ENCODE peak calls at places on chromosomes 6 and 20, in four cellular contexts. L is HepG2, T is K562, C is GM12878. B is an unnamed sample.

GRCh38 chr6:169652896-169653295 is 48.9 kb downstream of the WDR27 start:
- DNase-seq in L (no peak), T (no peak), C (no peak), B (no peak)

GRCh38 chr6:6392214-6393068 is 72.0 kb upstream of the F13A1 start:
- DNase-seq in L (no peak), T (no peak), C (peak), B (no peak)

GRCh38 chr6:112232845-112233256 is 21.5 kb downstream of the LAMA4 start:
- DNase-seq in L (no peak), T (no peak), C (no peak), B (peak)

GRCh38 chr6:7701212-7701834 is 24.6 kb upstream of the BMP6 start:
- DNase-seq in L (no peak), T (no peak), C (no peak), B (no peak)

GRCh38 chr6:38524436-38525145 is 115.1 kb downstream of the BTBD9 start:
- DNase-seq in L (no peak), T (no peak), C (no peak), B (no peak)

GRCh38 chr20:35144694-35145093 is 2.4 kb downstream of the EDEM2 start:
- DNase-seq in L (no peak), T (no peak), C (peak), B (no peak)

GRCh38 chr6:137016366-137016765 is 28.4 kb downstream of the IL20RA start:
- DNase-seq in L (no peak), T (no peak), C (no peak), B (no peak)

GRCh38 chr6:134424795-134425163 is 106.9 kb upstream of the SGK1 start:
- DNase-seq in L (no peak), T (no peak), C (no peak), B (no peak)

GRCh38 chr6:49913656-49914055 is 47.3 kb upstream of the CRISP1 start:
- DNase-seq in L (no peak), T (no peak), C (no peak), B (no peak)

GRCh38 chr6:88629838-88630462 is 333.5 kb downstream of the RNGTT start:
- DNase-seq in L (no peak), T (no peak), C (no peak), B (no peak)

GRCh38 chr6:150723857-150724256 is 124.2 kb downstream of the PLEKHG1 start:
- DNase-seq in L (no peak), T (no peak), C (no peak), B (no peak)

GRCh38 chr6:42451595-42452170 is at the start of gene TRERF1:
- DNase-seq in L (no peak), T (peak), C (no peak), B (peak)

GRCh38 chr6:129050086-129050485 is 167.1 kb downstream of the LAMA2 start:
- DNase-seq in L (no peak), T (no peak), C (no peak), B (no peak)

GRCh38 chr20:19858972-19859371 is 100.9 kb downstream of the RIN2 start:
- DNase-seq in L (no peak), T (no peak), C (no peak), B (no peak)

GRCh38 chr6:37311666-37312473 is 41.9 kb upstream of the RNF8 start:
- DNase-seq in L (no peak), T (peak), C (no peak), B (no peak)

GRCh38 chr6:83215131-83216047 is 22.2 kb downstream of the RWDD2A start:
- DNase-seq in L (peak), T (peak), C (peak), B (peak)

GRCh38 chr6:157813757-157814455 is 9.1 kb upstream of the SNX9 start:
- DNase-seq in L (no peak), T (no peak), C (no peak), B (no peak)

GRCh38 chr6:29510202-29510601 is 22.4 kb upstream of the MAS1L start:
- DNase-seq in L (peak), T (no peak), C (no peak), B (peak)

GRCh38 chr6:139291813-139292619 is at the start of gene TXLNB:
- DNase-seq in L (no peak), T (no peak), C (peak), B (peak)

GRCh38 chr6:105781905-105782304 is 304.2 kb upstream of the PRDM1 start:
- DNase-seq in L (no peak), T (no peak), C (no peak), B (no peak)

GRCh38 chr6:153070756-153071155 is 60.3 kb downstream of the RGS17 start:
- DNase-seq in L (no peak), T (no peak), C (no peak), B (no peak)

GRCh38 chr6:27873101-27874030 is 38.8 kb downstream of the OR2B2 start:
- DNase-seq in L (no peak), T (no peak), C (peak), B (no peak)

GRCh38 chr6:153503810-153504209 is 372.7 kb upstream of the RGS17 start:
- DNase-seq in L (peak), T (no peak), C (no peak), B (peak)

GRCh38 chr6:41939091-41939847 is 2.3 kb downstream of the CCND3 start:
- DNase-seq in L (no peak), T (peak), C (no peak), B (no peak)

GRCh38 chr20:34547844-34548613 is 10.5 kb upstream of the MAP1LC3A start:
- DNase-seq in L (no peak), T (no peak), C (no peak), B (no peak)

GRCh38 chr20:24968278-24968677 is 19.2 kb downstream of the CST7 start:
- DNase-seq in L (no peak), T (no peak), C (no peak), B (no peak)

GRCh38 chr6:117008618-117009017 is 131.6 kb downstream of the RFX6 start:
- DNase-seq in L (no peak), T (no peak), C (peak), B (no peak)

GRCh38 chr20:10247440-10247839 is 28.8 kb downstream of the SNAP25 start:
- DNase-seq in L (no peak), T (no peak), C (no peak), B (no peak)

GRCh38 chr20:46604551-46605133 is 46.6 kb downstream of the SLC13A3 start:
- DNase-seq in L (no peak), T (no peak), C (no peak), B (no peak)

GRCh38 chr6:12137480-12137879 is 125.4 kb downstream of the HIVEP1 start:
- DNase-seq in L (no peak), T (peak), C (no peak), B (no peak)

GRCh38 chr6:47733879-47734558 is 35.6 kb downstream of the ADGRF4 start:
- DNase-seq in L (peak), T (peak), C (peak), B (no peak)

DNA sequence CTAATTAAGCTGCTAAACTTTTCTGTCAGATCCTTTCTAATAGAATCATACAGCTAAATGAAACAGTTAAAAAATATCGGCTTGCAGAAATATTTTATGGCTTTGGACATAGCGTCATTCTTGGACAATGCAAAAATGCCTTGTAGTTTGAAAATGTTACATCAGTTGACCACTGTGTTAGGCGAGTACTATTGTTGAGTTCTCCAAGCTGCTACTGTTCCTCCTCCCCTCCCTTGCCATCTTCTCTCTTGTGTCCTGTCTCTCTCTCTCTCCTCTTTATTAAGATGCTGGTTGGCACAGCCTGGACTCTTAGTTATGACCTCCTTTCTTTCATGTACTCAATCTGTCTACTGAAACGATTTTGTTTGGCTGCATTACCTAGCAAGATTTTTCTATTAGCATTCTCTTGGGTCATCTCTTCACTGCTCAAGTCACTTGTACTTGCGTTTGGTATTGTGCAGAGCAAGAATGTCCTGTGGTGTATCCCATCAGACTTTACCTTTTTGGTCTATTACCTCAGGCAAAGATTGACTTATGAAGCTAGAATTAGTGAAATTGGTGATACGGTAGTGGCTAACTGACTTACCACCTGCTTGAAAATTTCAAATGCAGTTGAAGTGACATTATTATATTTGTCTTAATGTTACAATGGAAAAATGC is 127.9 kb downstream of the FARS2 start:
- DNase-seq in L (no peak), T (no peak), C (no peak), B (no peak)
- TF ChIP-seq TARDBP in L (no peak), T (no peak), C (no peak), B (no peak)

GRCh38 chr6:132443206-132443605 is 41.9 kb upstream of the MOXD1 start:
- DNase-seq in L (no peak), T (no peak), C (no peak), B (no peak)
- TF ChIP-seq TARDBP in L (no peak), T (no peak), C (no peak), B (no peak)

GRCh38 chr20:57329608-57330221 is at the start of gene SPO11:
- DNase-seq in L (no peak), T (peak), C (no peak), B (no peak)

GRCh38 chr20:57335392-57335791 is 5.8 kb downstream of the SPO11 start:
- DNase-seq in L (no peak), T (no peak), C (no peak), B (no peak)

GRCh38 chr20:57330998-57331397 is 1.4 kb downstream of the SPO11 start:
- DNase-seq in L (no peak), T (no peak), C (no peak), B (no peak)

GRCh38 chr20:57327820-57328219 is 1.8 kb upstream of the SPO11 start:
- DNase-seq in L (no peak), T (no peak), C (no peak), B (no peak)

DNA sequence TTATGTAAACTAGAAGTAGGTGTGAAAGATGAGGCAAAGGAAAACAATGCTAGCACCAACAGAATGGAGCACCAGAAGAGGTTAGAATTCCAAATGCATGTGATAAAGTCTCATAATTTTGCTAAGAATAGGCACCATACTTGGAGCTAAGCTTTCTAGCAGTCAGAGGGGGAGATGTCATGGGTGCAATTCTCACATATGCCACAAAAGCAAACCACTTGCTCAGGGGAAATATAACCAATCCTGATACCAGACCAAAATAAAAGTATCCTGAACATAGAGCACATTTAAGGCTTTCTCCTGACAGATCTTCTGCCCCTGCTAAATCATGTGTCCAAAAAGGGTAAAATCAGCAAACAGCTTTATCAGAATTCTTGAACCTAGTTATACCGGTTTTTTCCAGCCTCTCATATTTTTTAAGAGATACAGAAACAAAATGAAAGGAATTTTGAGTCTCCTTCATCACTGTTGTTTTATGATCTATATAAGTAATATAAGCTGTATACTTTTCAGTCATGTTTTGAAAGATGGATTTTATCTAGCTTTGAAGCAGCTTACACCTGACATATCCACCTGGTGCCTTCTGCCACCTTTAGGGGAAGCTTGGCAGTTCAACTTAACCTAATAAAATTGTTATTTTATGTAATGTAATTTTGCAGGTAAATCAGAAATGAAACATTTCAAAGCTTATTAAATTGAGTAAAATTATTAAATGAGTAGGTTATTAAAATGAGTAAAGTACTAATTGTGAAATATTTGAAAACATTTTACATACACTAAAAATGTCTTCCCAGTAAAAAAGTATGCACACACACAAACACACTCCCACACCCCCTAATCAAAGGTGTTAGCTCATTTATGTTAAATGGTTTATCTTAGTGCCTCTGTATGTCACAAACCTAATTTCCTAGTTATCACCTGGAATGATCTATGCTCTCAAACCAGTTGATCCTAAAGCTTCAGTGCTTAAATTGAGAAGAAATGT is 2.8 kb downstream of the SPO11 start:
- DNase-seq in L (no peak), T (no peak), C (no peak), B (no peak)
- TF ChIP-seq TARDBP in L (no peak), T (no peak), C (no peak), B (no peak)

GRCh38 chr6:165905744-165906143 is 242.7 kb upstream of the PDE10A start:
- DNase-seq in L (no peak), T (no peak), C (no peak), B (no peak)
- TF ChIP-seq TARDBP in L (no peak), T (no peak), C (no peak), B (no peak)

B was measured in HEK293T.